ENCODE peak calls at places on chromosome 10, in six cellular contexts. V is NCI-H1092, R is activated T-helper 1 cell treated with Interleukin-2 at 50 U/mL for 16 hours, U is NCI-H1417, Q is SW480, O is HS-5. F is an unnamed sample.

GRCh38 chr10:12602557-12602956 is 253.2 kb downstream of the CAMK1D start:
- DNase-seq in V (no peak), R (no peak), U (no peak), Q (no peak), O (no peak), F (no peak)

GRCh38 chr10:68158031-68158430 is 48.7 kb downstream of the MYPN start:
- DNase-seq in V (no peak), R (no peak), U (no peak), Q (no peak), O (no peak), F (no peak)

GRCh38 chr10:46226232-46226631 is 60.6 kb upstream of the ANTXRL start:
- DNase-seq in V (no peak), R (no peak), U (no peak), Q (no peak), O (no peak), F (no peak)

GRCh38 chr10:121296856-121297255 is 301.4 kb downstream of the FGFR2 start:
- DNase-seq in V (no peak), R (no peak), U (no peak), Q (no peak), O (no peak), F (no peak)

GRCh38 chr10:128526793-128527375 is 400.7 kb upstream of the MKI67 start:
- DNase-seq in V (peak; percentile 85), R (no peak), U (no peak), Q (no peak), O (no peak), F (no peak)

GRCh38 chr10:112588225-112588990 is 141.4 kb downstream of the VTI1A start:
- DNase-seq in V (no peak), R (no peak), U (no peak), Q (no peak), O (no peak), F (no peak)

GRCh38 chr10:81569488-81569887 is 305.5 kb upstream of the NRG3 start:
- DNase-seq in V (no peak), R (no peak), U (no peak), Q (no peak), O (no peak), F (no peak)

GRCh38 chr10:114526497-114527238 is 122.4 kb upstream of the AFAP1L2 start:
- DNase-seq in V (peak; percentile 71), R (peak; percentile 79), U (peak; percentile 80), Q (peak; percentile 96), O (no peak), F (peak; percentile 86)

GRCh38 chr10:118594392-118595063 is 920 bp downstream of the PRLHR start:
- DNase-seq in V (peak; percentile 39), R (no peak), U (no peak), Q (no peak), O (no peak), F (peak; percentile 14)

GRCh38 chr10:44995914-44996633 is 4.6 kb upstream of the ZNF22 start:
- DNase-seq in V (no peak), R (no peak), U (no peak), Q (no peak), O (no peak), F (no peak)

GRCh38 chr10:116742367-116743265 is at the start of gene HSPA12A:
- DNase-seq in V (no peak), R (peak; percentile 5), U (peak; percentile 74), Q (peak; percentile 88), O (peak; percentile 56), F (no peak)

GRCh38 chr10:55410415-55410885 is 609.4 kb upstream of the PCDH15 start:
- DNase-seq in V (peak; percentile 72), R (no peak), U (peak; percentile 84), Q (peak; percentile 24), O (no peak), F (no peak)

GRCh38 chr10:101968910-101969321 is 87.1 kb downstream of the ARMH3 start:
- DNase-seq in V (no peak), R (no peak), U (no peak), Q (no peak), O (no peak), F (no peak)

F was measured in effector CD4-positive, alpha-beta T cell.